ENCODE peak calls at places on chromosome 3, in nine cellular contexts. I is fibroblast of lung, H is cardiac fibroblast, T is K562, Z is AG10803, O is heart right ventricle, P is A673, A is AG09309, W is neural progenitor cell. D is an unnamed sample.

GRCh38 chr3:161149529-161149928 is 44.4 kb upstream of the B3GALNT1 start:
- DNase-seq in I (peak; percentile 82), H (peak; percentile 33), T (no peak), Z (peak; percentile 12), O (no peak), P (no peak), A (no peak), W (no peak), D (peak; percentile 15)

GRCh38 chr3:133525435-133525834 is 48.1 kb upstream of the CDV3 start:
- DNase-seq in I (no peak), H (no peak), T (no peak), Z (no peak), O (no peak), P (no peak), A (no peak), W (no peak), D (no peak)

GRCh38 chr3:133376805-133377204 is 23.1 kb upstream of the BFSP2 start:
- DNase-seq in I (no peak), H (no peak), T (peak; percentile 10), Z (no peak), O (no peak), P (peak; percentile 56), A (no peak), W (no peak), D (peak; percentile 10)

GRCh38 chr3:111989061-111989678 is 9.6 kb upstream of the TAGLN3 start:
- DNase-seq in I (peak; percentile 69), H (peak; percentile 82), T (peak; percentile 48), Z (peak; percentile 72), O (no peak), P (peak; percentile 71), A (peak; percentile 51), W (peak; percentile 71), D (peak; percentile 77)

GRCh38 chr3:33035596-33035995 is 61.4 kb downstream of the GLB1 start:
- DNase-seq in I (peak; percentile 78), H (peak; percentile 28), T (no peak), Z (peak; percentile 48), O (no peak), P (no peak), A (no peak), W (no peak), D (peak; percentile 60)

GRCh38 chr3:71195492-71195891 is 388.0 kb downstream of the FOXP1 start:
- DNase-seq in I (peak; percentile 89), H (no peak), T (no peak), Z (peak; percentile 38), O (no peak), P (no peak), A (peak; percentile 33), W (no peak), D (peak; percentile 42)

GRCh38 chr3:120168611-120169010 is 74.4 kb upstream of the GSK3B start:
- DNase-seq in I (no peak), H (no peak), T (no peak), Z (no peak), O (no peak), P (no peak), A (no peak), W (no peak), D (no peak)

GRCh38 chr3:12158387-12159226 is at the start of gene TIMP4:
- DNase-seq in I (peak; percentile 52), H (peak; percentile 63), T (no peak), Z (peak; percentile 15), O (peak; percentile 34), P (peak; percentile 50), A (no peak), W (peak; percentile 54), D (peak; percentile 83)

GRCh38 chr3:150870406-150870805 is 34.8 kb downstream of the MINDY4B start:
- DNase-seq in I (peak; percentile 91), H (peak; percentile 50), T (no peak), Z (peak; percentile 77), O (no peak), P (no peak), A (no peak), W (no peak), D (peak; percentile 23)

GRCh38 chr3:134406331-134407246 is 32.3 kb upstream of the AMOTL2 start:
- DNase-seq in I (peak; percentile 14), H (peak; percentile 5), T (no peak), Z (no peak), O (peak; percentile 66), P (no peak), A (no peak), W (peak; percentile 93), D (no peak)

GRCh38 chr3:129416408-129416807 is 12.0 kb downstream of the EFCAB12 start:
- DNase-seq in I (no peak), H (no peak), T (no peak), Z (no peak), O (no peak), P (no peak), A (no peak), W (no peak), D (no peak)

GRCh38 chr3:129415378-129415777 is 13.1 kb downstream of the EFCAB12 start:
- DNase-seq in I (no peak), H (no peak), T (no peak), Z (no peak), O (no peak), P (no peak), A (no peak), W (no peak), D (no peak)

GRCh38 chr3:129412542-129413198 is 15.8 kb downstream of the EFCAB12 start:
- DNase-seq in I (peak; percentile 58), H (peak; percentile 59), T (no peak), Z (no peak), O (no peak), P (no peak), A (no peak), W (no peak), D (peak; percentile 47)

GRCh38 chr3:129415830-129416229 is 12.6 kb downstream of the EFCAB12 start:
- DNase-seq in I (no peak), H (no peak), T (no peak), Z (no peak), O (no peak), P (no peak), A (no peak), W (no peak), D (no peak)

GRCh38 chr3:129413687-129414506 is 14.5 kb downstream of the EFCAB12 start:
- DNase-seq in I (peak; percentile 97), H (peak; percentile 96), T (peak; percentile 78), Z (peak; percentile 58), O (no peak), P (no peak), A (peak; percentile 69), W (no peak), D (peak; percentile 88)
- H3K4me3 ChIP-seq in I (no peak overlapping the region), H (no peak overlapping the region), T (no peak overlapping the region), Z (no peak overlapping the region), O (no peak overlapping the region), P (no peak overlapping the region), A (no peak overlapping the region), W (no peak overlapping the region), D (no peak overlapping the region)

GRCh38 chr3:50630916-50631315 is 14.0 kb downstream of the MAPKAPK3 start:
- DNase-seq in I (peak; percentile 65), H (no peak), T (peak; percentile 11), Z (no peak), O (no peak), P (no peak), A (no peak), W (no peak), D (no peak)
- TF ChIP-seq CTCF in I (no peak), H (no peak), T (no peak), Z (no peak), O (no peak), P (no peak), A (no peak), W (no peak), D (no peak)

DNA sequence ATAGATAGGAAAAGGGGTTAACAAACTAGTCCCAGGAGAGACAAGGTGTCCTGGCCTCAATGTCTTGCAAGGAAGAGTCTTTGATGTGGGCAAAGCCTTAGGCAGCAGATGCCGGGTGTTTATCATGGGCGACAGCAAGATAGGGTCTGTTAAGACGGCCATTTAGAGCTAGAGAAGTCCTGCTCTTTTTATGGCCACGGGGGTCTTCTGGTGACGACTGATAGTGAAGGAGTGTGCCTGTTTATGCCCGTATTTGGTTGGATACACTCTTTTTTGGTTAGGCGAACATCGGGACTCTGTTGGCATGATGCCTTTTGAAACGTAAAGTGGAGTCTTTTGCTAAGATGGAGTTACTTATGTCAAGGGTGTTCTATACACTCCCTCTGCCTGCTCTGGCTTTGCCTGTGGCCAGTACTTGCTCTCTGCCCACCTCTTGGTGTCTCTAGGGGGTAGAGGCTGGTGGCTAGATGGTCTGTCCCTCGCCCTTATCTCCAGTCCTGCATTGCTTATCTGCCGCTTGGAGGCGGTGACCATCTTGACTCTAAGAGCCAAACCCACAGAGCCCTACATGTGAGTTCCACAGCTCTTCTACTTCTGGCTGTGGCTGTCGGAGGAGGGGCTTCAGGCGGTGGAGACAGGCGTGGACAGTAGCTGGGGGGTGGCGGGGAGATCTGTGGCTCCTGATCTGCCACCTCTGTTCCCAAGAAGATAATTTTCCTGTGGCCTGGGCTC is 55.8 kb upstream of the ZBTB38 start:
- DNase-seq in I (no peak), H (no peak), T (peak; percentile 95), Z (no peak), O (no peak), P (no peak), A (no peak), W (no peak), D (no peak)
- H3K4me3 ChIP-seq in I (peak overlapping the region; percentile 69), H (peak overlapping the region; percentile 77), T (no peak overlapping the region), Z (peak overlapping the region; percentile 93), O (peak overlapping the region; percentile 54), P (peak overlapping the region; percentile 65), A (peak overlapping the region; percentile 80), W (peak overlapping the region; percentile 66), D (peak overlapping the region; percentile 81)

GRCh38 chr3:197495499-197495898 is 60.3 kb downstream of the BDH1 start:
- DNase-seq in I (no peak), H (no peak), T (no peak), Z (no peak), O (no peak), P (no peak), A (no peak), W (no peak), D (no peak)

GRCh38 chr3:197495999-197496745 is 59.6 kb downstream of the BDH1 start:
- DNase-seq in I (no peak), H (no peak), T (no peak), Z (no peak), O (no peak), P (peak; percentile 81), A (no peak), W (no peak), D (no peak)

GRCh38 chr3:197495059-197495455 is 60.7 kb downstream of the BDH1 start:
- DNase-seq in I (no peak), H (no peak), T (no peak), Z (no peak), O (no peak), P (no peak), A (no peak), W (no peak), D (no peak)

GRCh38 chr3:197493049-197493448 is 62.7 kb downstream of the BDH1 start:
- DNase-seq in I (no peak), H (no peak), T (no peak), Z (no peak), O (no peak), P (no peak), A (no peak), W (no peak), D (no peak)

DNA sequence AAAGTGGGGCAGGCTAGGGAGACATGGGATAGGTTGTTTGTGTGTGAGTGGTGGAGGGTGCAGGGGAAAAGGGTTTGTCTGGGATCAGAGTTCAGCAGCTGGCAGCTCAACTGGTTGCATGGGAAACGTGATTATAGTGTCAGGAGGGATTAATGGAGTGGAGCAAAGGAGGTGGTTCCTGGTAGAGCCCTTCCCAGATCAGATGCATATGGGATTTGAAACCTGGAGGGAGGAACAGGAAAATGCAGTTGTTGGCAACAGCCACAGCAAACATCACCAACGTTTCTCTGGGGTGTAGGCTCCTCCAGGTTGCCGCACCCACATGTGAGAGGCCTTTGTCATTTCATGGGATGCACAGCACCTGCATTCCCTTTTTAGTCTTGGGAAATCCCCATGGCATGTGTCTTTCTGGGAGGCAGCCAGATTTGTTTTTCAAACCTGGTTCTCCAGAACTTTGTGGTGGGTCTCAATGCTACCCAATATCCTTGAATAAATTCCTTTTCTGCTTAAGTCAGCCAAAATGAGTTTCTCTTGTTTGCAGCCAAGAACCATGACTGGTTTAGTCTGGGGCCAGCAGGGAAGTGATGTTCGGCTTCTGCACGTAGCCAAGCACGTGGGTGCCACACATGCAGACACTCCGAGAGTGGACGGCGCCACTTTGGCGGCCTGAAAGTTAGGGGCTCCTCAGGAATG is 61.3 kb downstream of the BDH1 start:
- DNase-seq in I (peak; percentile 75), H (no peak), T (no peak), Z (peak; percentile 82), O (no peak), P (no peak), A (no peak), W (no peak), D (no peak)
- TF ChIP-seq CTCF in I (no peak), H (no peak), T (no peak), Z (no peak), O (no peak), P (no peak), A (no peak), W (no peak), D (no peak)